ENCODE peak calls at places on chromosomes 6 and 20, in six cellular contexts. A is IMR-90, D is GM23338, U is mammary epithelial cell, B is HCT116, I is OCI-LY7. J is an unnamed sample.
A peak's percentile ranks its signal among the peaks of the same experiment; 100 is the strongest.

GRCh38 chr20:53040678-53041674 is 68.8 kb downstream of the TSHZ2 start:
- DNase-seq in B (no peak), U (peak; percentile 64), A (no peak), I (peak; percentile 92), D (no peak), J (peak; percentile 69)

GRCh38 chr6:109237986-109238329 is 142.7 kb downstream of the CEP57L1 start:
- DNase-seq in I (no peak), A (no peak), U (no peak), B (no peak), D (no peak), J (no peak)

GRCh38 chr6:163814494-163815364 is 400.2 kb downstream of the QKI start:
- DNase-seq in U (no peak), A (peak; percentile 88), D (no peak), B (no peak), I (peak; percentile 67), J (peak; percentile 87)

GRCh38 chr6:70973591-70973990 is 16.7 kb upstream of the B3GAT2 start:
- DNase-seq in A (no peak), I (no peak), D (no peak), U (peak; percentile 1), B (no peak), J (peak; percentile 53)

GRCh38 chr6:39076993-39077535 is 28.5 kb downstream of the GLP1R start:
- DNase-seq in I (no peak), D (no peak), U (no peak), B (no peak), A (no peak), J (no peak)

GRCh38 chr6:108564178-108564577 is 3.5 kb downstream of the FOXO3 start:
- DNase-seq in I (no peak), B (peak; percentile 76), A (peak; percentile 98), U (peak; percentile 93), D (no peak), J (peak; percentile 95)

GRCh38 chr20:17485017-17485416 is 46.2 kb downstream of the BFSP1 start:
- DNase-seq in U (peak; percentile 82), D (no peak), I (no peak), A (no peak), B (no peak), J (no peak)

GRCh38 chr6:156762547-156762946 is 14.6 kb upstream of the ARID1B start:
- DNase-seq in A (no peak), I (no peak), U (no peak), B (no peak), D (no peak), J (no peak)

GRCh38 chr6:89610149-89610642 is 28.4 kb downstream of the LYRM2 start:
- DNase-seq in D (peak; percentile 87), U (peak; percentile 21), A (peak; percentile 12), B (peak; percentile 19), I (peak; percentile 72), J (peak; percentile 66)

GRCh38 chr20:52291109-52291508 is 99.5 kb upstream of the ZFP64 start:
- DNase-seq in B (no peak), A (no peak), D (peak; percentile 14), U (no peak), I (no peak), J (no peak)

GRCh38 chr6:167495506-167496391 is 170.9 kb downstream of the TTLL2 start:
- DNase-seq in D (no peak), B (no peak), A (no peak), I (no peak), U (no peak), J (no peak)

GRCh38 chr20:61619751-61620150 is 367.7 kb downstream of the CDH4 start:
- DNase-seq in U (no peak), B (no peak), D (no peak), I (no peak), A (no peak), J (no peak)

GRCh38 chr6:8219352-8219943 is 117.1 kb upstream of the EEF1E1 start:
- DNase-seq in B (peak; percentile 23), U (peak; percentile 20), D (peak; percentile 74), A (peak; percentile 63), I (peak; percentile 43), J (peak; percentile 70)

GRCh38 chr6:110392727-110393126 is 22.6 kb downstream of the DDO start:
- DNase-seq in I (no peak), A (no peak), D (peak; percentile 55), U (no peak), B (no peak), J (no peak)

GRCh38 chr6:111176763-111177099 is 89.4 kb downstream of the SLC16A10 start:
- DNase-seq in U (no peak), I (no peak), D (no peak), A (no peak), B (no peak), J (no peak)

GRCh38 chr6:144395835-144396234 is 110.7 kb downstream of the UTRN start:
- DNase-seq in D (no peak), B (no peak), U (no peak), A (no peak), I (no peak), J (no peak)
- H4K20me1 ChIP-seq in D (no peaks in the 10 kb centered on the region), B (no peaks in the 10 kb centered on the region), U (no peaks in the 10 kb centered on the region), A (no peaks in the 10 kb centered on the region), I (no peaks in the 10 kb centered on the region), J (peaks cover 3% of the 10 kb centered on the region)

DNA sequence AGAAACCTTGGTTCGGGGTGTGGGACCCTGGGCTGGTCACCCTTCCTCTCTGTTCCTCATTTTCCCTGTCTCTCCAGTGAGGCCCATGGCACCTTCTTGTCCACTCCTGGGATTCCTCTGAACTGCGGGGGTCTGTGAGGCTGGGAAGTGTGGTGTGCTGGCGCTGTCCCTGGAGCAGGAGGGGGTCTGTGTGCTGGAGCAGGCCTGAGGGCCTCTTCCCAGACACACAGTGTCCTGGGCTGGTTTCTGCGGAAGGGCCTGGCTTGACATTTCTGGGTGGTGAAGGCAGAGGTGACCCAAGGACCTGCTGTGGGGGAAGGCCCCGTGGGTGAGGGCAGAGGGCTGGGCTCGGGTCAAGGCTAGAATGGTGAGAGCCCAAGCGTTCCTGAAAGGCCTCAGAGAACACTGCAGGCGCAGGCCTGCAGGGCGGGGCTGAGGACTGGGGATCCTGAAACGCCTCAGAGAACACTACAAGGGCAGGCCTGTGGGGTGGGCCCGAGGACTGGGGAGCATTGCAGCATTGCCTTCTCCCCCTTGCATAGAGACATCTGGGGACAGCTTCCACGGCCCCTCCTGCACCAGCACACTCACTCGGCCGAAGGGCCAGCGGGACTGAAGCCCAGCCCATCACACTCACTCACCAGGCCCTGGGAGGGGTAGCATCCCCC is 10.6 kb upstream of the BAK1 start:
- DNase-seq in B (no peak), A (no peak), U (peak; percentile 46), I (peak; percentile 52), D (no peak), J (peak; percentile 53)
- H2AFZ ChIP-seq in B (no peak overlapping the region), A (peak overlapping the region; percentile 96), U (peak overlapping the region; percentile 48), I (no peak overlapping the region), D (peak overlapping the region; percentile 76), J (no peak overlapping the region)

DNA sequence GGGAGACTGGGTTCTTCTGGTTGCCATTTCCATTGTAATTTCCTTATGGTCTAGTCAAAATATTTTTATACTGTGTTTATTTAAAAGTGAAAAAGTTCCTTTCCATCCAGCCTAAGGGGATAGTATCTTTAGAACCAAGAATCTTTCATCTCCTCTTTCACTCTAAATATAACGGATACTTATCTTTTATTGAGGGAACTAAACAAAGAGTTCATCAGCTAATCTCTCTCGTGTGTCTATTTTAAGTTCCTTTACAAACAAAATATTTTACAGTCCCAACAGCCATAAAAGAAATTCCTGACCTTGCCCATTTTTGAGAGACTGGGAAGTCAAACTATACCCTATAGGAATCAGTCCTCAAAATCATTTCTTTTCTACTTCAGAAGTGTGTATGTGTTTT is 232.7 kb downstream of the NKAIN2 start:
- DNase-seq in I (no peak), A (no peak), D (no peak), U (no peak), B (no peak), J (no peak)
- H4K20me1 ChIP-seq in I (no peaks in the 10 kb centered on the region), A (no peaks in the 10 kb centered on the region), D (no peaks in the 10 kb centered on the region), U (no peaks in the 10 kb centered on the region), B (no peaks in the 10 kb centered on the region), J (no peaks in the 10 kb centered on the region)

DNA sequence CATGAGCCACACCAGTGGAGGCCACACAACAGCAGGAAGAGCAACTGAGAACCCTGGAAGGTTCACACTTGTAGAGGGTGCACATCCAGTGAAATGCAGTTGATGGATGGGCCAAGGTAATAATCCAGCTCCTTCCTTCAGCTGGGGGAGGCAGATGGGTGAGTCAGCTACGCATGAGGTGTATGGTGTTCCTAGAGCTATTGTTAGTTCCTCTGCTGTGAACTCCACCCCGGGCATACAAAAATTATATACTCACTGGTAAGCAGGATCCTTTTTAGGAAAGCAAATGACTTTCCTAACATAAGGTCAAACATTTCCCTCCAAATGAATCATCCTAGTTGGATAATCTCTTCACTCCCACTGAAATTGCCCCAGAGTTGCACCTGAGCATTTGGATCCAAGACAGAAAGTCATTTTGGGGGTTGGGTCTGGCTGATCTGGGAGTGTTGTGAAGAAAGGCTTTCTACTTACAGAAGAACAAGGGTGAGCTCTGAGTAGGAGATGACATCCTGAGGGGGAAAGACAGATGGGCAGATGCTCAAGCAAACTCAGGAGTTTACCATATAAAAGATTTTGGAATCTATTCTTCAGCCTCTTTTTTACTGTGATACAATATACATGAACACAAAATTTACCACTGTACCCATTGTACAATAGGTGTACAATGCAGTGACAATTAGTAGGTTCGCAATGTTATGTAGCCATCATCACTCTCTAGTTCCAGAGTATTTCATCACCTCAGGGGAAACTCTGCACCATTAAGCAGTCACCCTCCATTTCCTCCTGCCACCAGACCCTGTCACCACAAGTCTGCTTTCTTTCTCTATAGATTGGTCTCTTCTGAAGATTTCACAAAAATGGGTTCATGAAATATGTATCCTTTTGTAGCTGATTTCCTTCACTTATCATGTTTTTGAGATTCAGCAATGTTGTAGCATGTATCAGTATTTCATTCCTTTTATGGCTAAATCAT is 11.1 kb downstream of the HLA-F start:
- DNase-seq in B (no peak), U (peak; percentile 25), A (no peak), I (no peak), D (no peak), J (no peak)
- H2AFZ ChIP-seq in B (no peak overlapping the region), U (no peak overlapping the region), A (no peak overlapping the region), I (no peak overlapping the region), D (no peak overlapping the region), J (no peak overlapping the region)

GRCh38 chr20:36045373-36045714 is 77.0 kb downstream of the CNBD2 start:
- DNase-seq in I (no peak), A (no peak), U (no peak), D (no peak), B (no peak), J (no peak)
- H4K20me1 ChIP-seq in I (peaks cover 13% of the 10 kb centered on the region), A (peaks cover 76% of the 10 kb centered on the region), U (peaks cover 14% of the 10 kb centered on the region), D (peaks cover 62% of the 10 kb centered on the region), B (peaks cover 4% of the 10 kb centered on the region), J (peaks cover 42% of the 10 kb centered on the region)

GRCh38 chr20:8005575-8006366 is 13.8 kb downstream of the TMX4 start:
- DNase-seq in B (no peak), D (peak; percentile 29), U (no peak), A (no peak), I (no peak), J (no peak)
- H2AFZ ChIP-seq in B (no peak overlapping the region), D (no peak overlapping the region), U (no peak overlapping the region), A (no peak overlapping the region), I (no peak overlapping the region), J (no peak overlapping the region)

GRCh38 chr20:63246490-63247284 is 7.6 kb downstream of the NKAIN4 start:
- DNase-seq in I (no peak), D (peak; percentile 75), B (no peak), U (no peak), A (no peak), J (peak; percentile 28)
- H4K20me1 ChIP-seq in I (no peaks in the 10 kb centered on the region), D (no peaks in the 10 kb centered on the region), B (no peaks in the 10 kb centered on the region), U (no peaks in the 10 kb centered on the region), A (no peaks in the 10 kb centered on the region), J (no peaks in the 10 kb centered on the region)

DNA sequence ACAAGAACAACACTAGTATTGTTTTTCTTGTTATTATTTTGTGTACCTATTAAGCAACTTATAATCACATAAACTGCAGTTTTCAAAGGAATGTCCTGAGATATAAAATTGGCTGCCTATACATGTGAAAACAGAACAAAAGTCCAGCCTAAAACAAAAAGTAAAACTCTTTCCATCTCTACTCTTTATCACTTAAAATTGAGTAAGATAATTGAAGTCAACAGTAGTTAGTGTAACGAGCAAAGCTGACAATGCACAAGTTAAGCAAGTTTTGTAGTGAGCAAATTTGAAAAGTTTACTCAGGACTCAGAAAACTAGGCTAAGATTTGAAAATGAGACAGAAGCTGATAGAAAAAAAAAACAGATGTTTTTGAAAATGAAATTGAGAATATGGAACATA is 941.4 kb upstream of the MAN1A1 start:
- DNase-seq in A (no peak), D (no peak), I (no peak), U (no peak), B (no peak), J (no peak)
- H2AFZ ChIP-seq in A (no peak overlapping the region), D (no peak overlapping the region), I (no peak overlapping the region), U (no peak overlapping the region), B (peak overlapping the region; percentile 46), J (no peak overlapping the region)